ENCODE peak calls at places on chromosomes 7 and 10, in five cellular contexts. H, L, E, D and A are unnamed samples.

GRCh38 chr7:72538856-72539255 is 126.7 kb upstream of the CALN1 start:
- DNase-seq in H (no peak), L (no peak), E (no peak), D (no peak), A (no peak)

GRCh38 chr7:134788191-134788590 is 8.8 kb downstream of the CALD1 start:
- DNase-seq in H (no peak), L (no peak), E (no peak), D (no peak), A (no peak)

GRCh38 chr10:67088035-67088434 is 162.2 kb downstream of the LRRTM3 start:
- DNase-seq in H (no peak), L (no peak), E (no peak), D (no peak), A (no peak)

GRCh38 chr10:89894051-89894450 is 192.7 kb downstream of the KIF20B start:
- DNase-seq in H (peak; percentile 34), L (no peak), E (no peak), D (no peak), A (no peak)

GRCh38 chr10:86263907-86264306 is 102.7 kb downstream of the GRID1 start:
- DNase-seq in H (no peak), L (no peak), E (no peak), D (peak; percentile 47), A (no peak)

GRCh38 chr10:11551915-11552602 is 59.4 kb downstream of the USP6NL start:
- DNase-seq in H (peak; percentile 86), L (no peak), E (no peak), D (no peak), A (no peak)

GRCh38 chr10:132868995-132869394 is 73.4 kb downstream of the CFAP46 start:
- DNase-seq in H (no peak), L (no peak), E (no peak), D (peak; percentile 51), A (no peak)

GRCh38 chr7:70703785-70704184 is 428.2 kb upstream of the GALNT17 start:
- DNase-seq in H (no peak), L (no peak), E (no peak), D (no peak), A (no peak)

GRCh38 chr10:101367569-101368453 is 13.8 kb downstream of the BTRC start:
- DNase-seq in H (peak; percentile 61), L (no peak), E (no peak), D (no peak), A (no peak)

GRCh38 chr10:48343871-48344598 is 37.6 kb downstream of the MAPK8 start:
- DNase-seq in H (no peak), L (no peak), E (no peak), D (no peak), A (no peak)

GRCh38 chr10:63197304-63198092 is 64.4 kb downstream of the NRBF2 start:
- DNase-seq in H (peak; percentile 89), L (no peak), E (no peak), D (no peak), A (no peak)

GRCh38 chr10:117531371-117532002 is 11.1 kb upstream of the EMX2 start:
- DNase-seq in H (no peak), L (no peak), E (no peak), D (peak; percentile 37), A (no peak)

GRCh38 chr10:78684954-78685353 is 383.8 kb upstream of the ZMIZ1 start:
- DNase-seq in H (no peak), L (no peak), E (no peak), D (no peak), A (no peak)

GRCh38 chr10:69497611-69498390 is 46.5 kb downstream of the TSPAN15 start:
- DNase-seq in H (no peak), L (no peak), E (no peak), D (peak; percentile 66), A (no peak)

GRCh38 chr7:52362521-52362920 is 672.9 kb upstream of the POM121L12 start:
- DNase-seq in H (no peak), L (no peak), E (no peak), D (no peak), A (no peak)

GRCh38 chr10:28393956-28394568 is 91.2 kb upstream of the MPP7 start:
- DNase-seq in H (peak; percentile 72), L (peak; percentile 54), E (peak; percentile 74), D (peak; percentile 76), A (peak; percentile 40)

GRCh38 chr7:51123322-51124021 is 193.1 kb downstream of the COBL start:
- DNase-seq in H (peak; percentile 69), L (peak; percentile 7), E (no peak), D (no peak), A (no peak)

GRCh38 chr10:89810908-89811515 is 109.6 kb downstream of the KIF20B start:
- DNase-seq in H (no peak), L (no peak), E (no peak), D (no peak), A (no peak)

GRCh38 chr7:120806669-120807068 is 51.3 kb downstream of the TSPAN12 start:
- DNase-seq in H (no peak), L (no peak), E (no peak), D (no peak), A (peak; percentile 27)

GRCh38 chr10:5413012-5413938 is 918 bp downstream of the NET1 start:
- DNase-seq in H (peak; percentile 62), L (no peak), E (peak; percentile 16), D (no peak), A (peak; percentile 36)

GRCh38 chr7:1975581-1975980 is 257.2 kb downstream of the MAD1L1 start:
- DNase-seq in H (no peak), L (no peak), E (no peak), D (no peak), A (no peak)

GRCh38 chr7:20794676-20795075 is 8.0 kb upstream of the SP8 start:
- DNase-seq in H (no peak), L (no peak), E (no peak), D (no peak), A (no peak)

GRCh38 chr7:17674166-17674955 is 265.9 kb downstream of the SNX13 start:
- DNase-seq in H (no peak), L (no peak), E (no peak), D (peak; percentile 62), A (no peak)

GRCh38 chr7:66366701-66367100 is 161.6 kb downstream of the TPST1 start:
- DNase-seq in H (no peak), L (no peak), E (no peak), D (no peak), A (no peak)

GRCh38 chr7:151078233-151079040 is 2.2 kb downstream of the FASTK start:
- DNase-seq in H (peak; percentile 57), L (no peak), E (no peak), D (peak; percentile 88), A (no peak)

GRCh38 chr10:35635576-35635975 is 6.5 kb downstream of the FZD8 start:
- DNase-seq in H (peak; percentile 77), L (no peak), E (peak; percentile 81), D (no peak), A (peak; percentile 65)

GRCh38 chr10:124354411-124355382 is 64.0 kb downstream of the OAT start:
- DNase-seq in H (peak; percentile 82), L (no peak), E (no peak), D (no peak), A (peak; percentile 52)

GRCh38 chr10:131049051-131049450 is 262.5 kb downstream of the TCERG1L start:
- DNase-seq in H (no peak), L (no peak), E (no peak), D (no peak), A (no peak)

GRCh38 chr7:113730309-113730955 is 188.4 kb downstream of the PPP1R3A start:
- DNase-seq in H (peak; percentile 31), L (no peak), E (no peak), D (no peak), A (no peak)

GRCh38 chr10:72038458-72039001 is 49.8 kb downstream of the SPOCK2 start:
- DNase-seq in H (no peak), L (no peak), E (no peak), D (no peak), A (no peak)

GRCh38 chr7:114942443-114943175 is 20.7 kb downstream of the MDFIC start:
- DNase-seq in H (no peak), L (no peak), E (no peak), D (no peak), A (no peak)

GRCh38 chr10:110500515-110500905 is 2.8 kb downstream of the DUSP5 start:
- DNase-seq in H (peak; percentile 75), L (no peak), E (no peak), D (no peak), A (no peak)

GRCh38 chr7:25075459-25075858 is 49.6 kb downstream of the CYCS start:
- DNase-seq in H (no peak), L (no peak), E (no peak), D (no peak), A (no peak)

GRCh38 chr7:2941201-2941859 is 97.2 kb upstream of the GNA12 start:
- DNase-seq in H (no peak), L (no peak), E (no peak), D (peak; percentile 30), A (no peak)

GRCh38 chr7:132680590-132680989 is 104.3 kb upstream of the PLXNA4 start:
- DNase-seq in H (no peak), L (no peak), E (no peak), D (no peak), A (no peak)

GRCh38 chr10:60731134-60731883 is 47.0 kb upstream of the CDK1 start:
- DNase-seq in H (no peak), L (no peak), E (no peak), D (no peak), A (peak; percentile 71)

GRCh38 chr10:62803993-62804383 is 532 bp upstream of the ADO start:
- DNase-seq in H (no peak), L (no peak), E (no peak), D (no peak), A (no peak)

GRCh38 chr10:84523509-84523908 is 195.1 kb downstream of the CCSER2 start:
- DNase-seq in H (peak; percentile 20), L (no peak), E (no peak), D (no peak), A (no peak)

GRCh38 chr7:16604054-16604453 is 41.5 kb downstream of the ANKMY2 start:
- DNase-seq in H (peak; percentile 11), L (no peak), E (no peak), D (no peak), A (no peak)
- TF ChIP-seq CTCF in H (peak; percentile 23), L (no peak), E (peak; percentile 53), D (no peak), A (peak; percentile 2)

DNA sequence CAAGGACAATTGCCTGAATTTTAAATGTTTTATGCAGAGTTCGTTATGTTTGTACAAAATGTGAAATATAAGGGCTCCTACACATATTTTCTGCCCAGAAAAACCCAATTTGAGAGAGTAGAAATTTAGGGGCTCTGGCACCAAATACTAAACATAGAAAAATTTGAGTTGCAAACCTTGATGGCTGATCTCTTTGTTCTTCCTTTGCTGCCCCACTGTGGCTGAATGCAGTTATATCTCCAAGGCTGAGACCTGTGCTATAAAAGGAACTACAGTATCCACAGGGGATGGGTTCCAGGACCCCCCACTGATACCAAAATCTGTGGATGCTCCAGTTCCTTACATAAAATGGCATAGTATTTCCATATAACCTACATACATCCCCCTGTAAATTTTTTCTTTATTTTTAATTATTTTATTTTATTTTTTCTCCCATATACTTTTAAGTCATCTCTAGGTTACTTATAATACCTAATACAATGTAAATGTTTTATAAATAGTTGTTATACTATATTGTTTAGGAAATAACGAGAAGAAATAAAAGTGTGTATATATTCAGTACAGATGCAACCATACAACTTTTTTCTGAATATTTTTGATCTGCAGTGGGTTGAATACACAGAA is 22.5 kb downstream of the CFAP43 start:
- DNase-seq in H (peak; percentile 61), L (peak; percentile 27), E (peak; percentile 31), D (no peak), A (peak; percentile 48)
- TF ChIP-seq CTCF in H (peak; percentile 61), L (peak; percentile 70), E (peak; percentile 79), D (peak; percentile 23), A (peak; percentile 53)

GRCh38 chr7:45703911-45704682 is 129.9 kb downstream of the ADCY1 start:
- DNase-seq in H (no peak), L (no peak), E (no peak), D (no peak), A (no peak)
- TF ChIP-seq CTCF in H (no peak), L (no peak), E (no peak), D (no peak), A (no peak)

GRCh38 chr10:30027057-30028005 is 32.1 kb downstream of the JCAD start:
- DNase-seq in H (no peak), L (peak; percentile 72), E (peak; percentile 13), D (peak; percentile 89), A (peak; percentile 53)
- TF ChIP-seq CTCF in H (no peak), L (peak; percentile 25), E (no peak), D (no peak), A (no peak)